ENCODE peak calls at places on chromosomes 6 and 20, in nine cellular contexts. U, Z, X, P, R, T, F, K and M are unnamed samples.

GRCh38 chr6:125453516-125453915 is 151.7 kb upstream of the HDDC2 start:
- DNase-seq in U (no peak), Z (no peak), X (no peak), P (no peak), R (no peak), T (no peak), F (no peak), K (no peak), M (no peak)

GRCh38 chr6:154404791-154405400 is 48.3 kb upstream of the IPCEF1 start:
- DNase-seq in U (no peak), Z (no peak), X (no peak), P (no peak), R (no peak), T (no peak), F (no peak), K (no peak), M (no peak)

GRCh38 chr6:132687306-132687705 is 26.5 kb downstream of the VNN1 start:
- DNase-seq in U (peak), Z (no peak), X (peak), P (no peak), R (no peak), T (no peak), F (no peak), K (no peak), M (peak)

GRCh38 chr6:705047-705446 is 12.1 kb upstream of the EXOC2 start:
- DNase-seq in U (no peak), Z (no peak), X (no peak), P (no peak), R (no peak), T (no peak), F (no peak), K (no peak), M (no peak)

GRCh38 chr6:113645986-113646385 is 211.2 kb upstream of the MARCKS start:
- DNase-seq in U (no peak), Z (no peak), X (no peak), P (no peak), R (no peak), T (no peak), F (no peak), K (no peak), M (no peak)

GRCh38 chr6:11974089-11974488 is 38.0 kb upstream of the HIVEP1 start:
- DNase-seq in U (no peak), Z (no peak), X (peak), P (no peak), R (no peak), T (no peak), F (no peak), K (no peak), M (no peak)

GRCh38 chr20:1688886-1689538 is 31.4 kb upstream of the SIRPG start:
- DNase-seq in U (no peak), Z (no peak), X (no peak), P (no peak), R (no peak), T (no peak), F (no peak), K (no peak), M (no peak)

GRCh38 chr6:37665309-37665708 is 32.4 kb downstream of the MDGA1 start:
- DNase-seq in U (no peak), Z (no peak), X (no peak), P (no peak), R (no peak), T (no peak), F (no peak), K (no peak), M (no peak)

GRCh38 chr20:51531141-51531710 is 11.3 kb downstream of the NFATC2 start:
- DNase-seq in U (peak), Z (no peak), X (peak), P (no peak), R (no peak), T (no peak), F (peak), K (no peak), M (peak)

GRCh38 chr6:26197736-26198625 is 110.8 kb downstream of the HFE start:
- DNase-seq in U (peak), Z (no peak), X (peak), P (peak), R (no peak), T (peak), F (peak), K (peak), M (no peak)

GRCh38 chr6:51473996-51474975 is 613.1 kb downstream of the PKHD1 start:
- DNase-seq in U (no peak), Z (no peak), X (peak), P (no peak), R (no peak), T (no peak), F (no peak), K (no peak), M (no peak)

GRCh38 chr6:36033935-36034334 is 6.3 kb downstream of the MAPK14 start:
- DNase-seq in U (no peak), Z (no peak), X (peak), P (no peak), R (no peak), T (no peak), F (no peak), K (no peak), M (no peak)

GRCh38 chr6:110158479-110158878 is 21.0 kb downstream of the WASF1 start:
- DNase-seq in U (no peak), Z (no peak), X (peak), P (no peak), R (no peak), T (no peak), F (no peak), K (no peak), M (no peak)

GRCh38 chr6:4891171-4891570 is 112.7 kb downstream of the RPP40 start:
- DNase-seq in U (no peak), Z (no peak), X (no peak), P (no peak), R (no peak), T (no peak), F (no peak), K (no peak), M (no peak)

GRCh38 chr20:64037498-64038213 is 1.7 kb downstream of the C20orf204 start:
- DNase-seq in U (no peak), Z (no peak), X (no peak), P (no peak), R (peak), T (no peak), F (no peak), K (no peak), M (no peak)